ENCODE peak calls at places on chromosomes 11 and 22, in eight cellular contexts. One of them, this sample, is unnamed.

GRCh38 chr11:128341767-128342318 is 245.5 kb downstream of the ETS1 start:
- DNase-seq in activated CD4-positive, alpha-beta T cell treated with anti-CD3 and anti-CD28 coated beads, Interleukin-2, amount 10 ng/mL, durations not matched to agents 7 days and 5 days: peak
- DNase-seq in activated CD8-positive, alpha-beta memory T cell treated with anti-CD3 and anti-CD28 coated beads for 4 hours: no peak
- DNase-seq in bronchial epithelial cell: no peak
- DNase-seq in NCI-H2081 treated with DMSO at 0.1 percent for 48 hours: no peak
- DNase-seq in GM23338: peak
- DNase-seq in T1000: no peak
- DNase-seq in body of pancreas: no peak
- DNase-seq in this sample: no peak

GRCh38 chr22:50059185-50059880 is 1.2 kb upstream of the TTLL8 start:
- DNase-seq in bronchial epithelial cell: no peak
- DNase-seq in activated CD8-positive, alpha-beta memory T cell treated with anti-CD3 and anti-CD28 coated beads for 4 hours: no peak
- DNase-seq in activated CD4-positive, alpha-beta T cell treated with anti-CD3 and anti-CD28 coated beads, Interleukin-2, amount 10 ng/mL, durations not matched to agents 7 days and 5 days: no peak
- DNase-seq in NCI-H2081 treated with DMSO at 0.1 percent for 48 hours: no peak
- DNase-seq in GM23338: peak
- DNase-seq in T1000: no peak
- DNase-seq in body of pancreas: no peak
- DNase-seq in this sample: no peak

GRCh38 chr22:33919591-33920501 is at the start of gene LARGE1:
- DNase-seq in activated CD4-positive, alpha-beta T cell treated with anti-CD3 and anti-CD28 coated beads, Interleukin-2, amount 10 ng/mL, durations not matched to agents 7 days and 5 days: no peak
- DNase-seq in activated CD8-positive, alpha-beta memory T cell treated with anti-CD3 and anti-CD28 coated beads for 4 hours: no peak
- DNase-seq in T1000: no peak
- DNase-seq in NCI-H2081 treated with DMSO at 0.1 percent for 48 hours: no peak
- DNase-seq in GM23338: peak
- DNase-seq in bronchial epithelial cell: no peak
- DNase-seq in body of pancreas: peak
- DNase-seq in this sample: no peak

GRCh38 chr11:113465786-113466185 is 9.4 kb downstream of the DRD2 start:
- DNase-seq in body of pancreas: no peak
- DNase-seq in GM23338: no peak
- DNase-seq in NCI-H2081 treated with DMSO at 0.1 percent for 48 hours: no peak
- DNase-seq in T1000: no peak
- DNase-seq in bronchial epithelial cell: peak
- DNase-seq in activated CD8-positive, alpha-beta memory T cell treated with anti-CD3 and anti-CD28 coated beads for 4 hours: no peak
- DNase-seq in activated CD4-positive, alpha-beta T cell treated with anti-CD3 and anti-CD28 coated beads, Interleukin-2, amount 10 ng/mL, durations not matched to agents 7 days and 5 days: no peak
- DNase-seq in this sample: no peak

GRCh38 chr11:131662310-131662709 is 291.9 kb downstream of the NTM start:
- DNase-seq in T1000: no peak
- DNase-seq in GM23338: no peak
- DNase-seq in activated CD4-positive, alpha-beta T cell treated with anti-CD3 and anti-CD28 coated beads, Interleukin-2, amount 10 ng/mL, durations not matched to agents 7 days and 5 days: no peak
- DNase-seq in NCI-H2081 treated with DMSO at 0.1 percent for 48 hours: no peak
- DNase-seq in activated CD8-positive, alpha-beta memory T cell treated with anti-CD3 and anti-CD28 coated beads for 4 hours: no peak
- DNase-seq in bronchial epithelial cell: no peak
- DNase-seq in body of pancreas: no peak
- DNase-seq in this sample: no peak

GRCh38 chr11:118051611-118052461 is 25.0 kb upstream of the TMPRSS4 start:
- DNase-seq in GM23338: no peak
- DNase-seq in bronchial epithelial cell: no peak
- DNase-seq in NCI-H2081 treated with DMSO at 0.1 percent for 48 hours: no peak
- DNase-seq in T1000: no peak
- DNase-seq in activated CD8-positive, alpha-beta memory T cell treated with anti-CD3 and anti-CD28 coated beads for 4 hours: peak
- DNase-seq in activated CD4-positive, alpha-beta T cell treated with anti-CD3 and anti-CD28 coated beads, Interleukin-2, amount 10 ng/mL, durations not matched to agents 7 days and 5 days: peak
- DNase-seq in body of pancreas: no peak
- DNase-seq in this sample: no peak

GRCh38 chr11:76605338-76606074 is 65.0 kb downstream of the LRRC32 start:
- DNase-seq in body of pancreas: no peak
- DNase-seq in bronchial epithelial cell: no peak
- DNase-seq in GM23338: no peak
- DNase-seq in activated CD8-positive, alpha-beta memory T cell treated with anti-CD3 and anti-CD28 coated beads for 4 hours: no peak
- DNase-seq in T1000: no peak
- DNase-seq in activated CD4-positive, alpha-beta T cell treated with anti-CD3 and anti-CD28 coated beads, Interleukin-2, amount 10 ng/mL, durations not matched to agents 7 days and 5 days: no peak
- DNase-seq in NCI-H2081 treated with DMSO at 0.1 percent for 48 hours: no peak
- DNase-seq in this sample: no peak

GRCh38 chr11:66268953-66269906 is 791 bp downstream of the RAB1B start:
- DNase-seq in NCI-H2081 treated with DMSO at 0.1 percent for 48 hours: no peak
- DNase-seq in body of pancreas: peak
- DNase-seq in T1000: no peak
- DNase-seq in activated CD8-positive, alpha-beta memory T cell treated with anti-CD3 and anti-CD28 coated beads for 4 hours: no peak
- DNase-seq in GM23338: peak
- DNase-seq in activated CD4-positive, alpha-beta T cell treated with anti-CD3 and anti-CD28 coated beads, Interleukin-2, amount 10 ng/mL, durations not matched to agents 7 days and 5 days: no peak
- DNase-seq in bronchial epithelial cell: no peak
- DNase-seq in this sample: no peak

GRCh38 chr11:45246241-45246640 is 39.9 kb downstream of the SYT13 start:
- DNase-seq in activated CD8-positive, alpha-beta memory T cell treated with anti-CD3 and anti-CD28 coated beads for 4 hours: no peak
- DNase-seq in GM23338: no peak
- DNase-seq in NCI-H2081 treated with DMSO at 0.1 percent for 48 hours: no peak
- DNase-seq in body of pancreas: no peak
- DNase-seq in bronchial epithelial cell: no peak
- DNase-seq in activated CD4-positive, alpha-beta T cell treated with anti-CD3 and anti-CD28 coated beads, Interleukin-2, amount 10 ng/mL, durations not matched to agents 7 days and 5 days: no peak
- DNase-seq in T1000: no peak
- DNase-seq in this sample: no peak

GRCh38 chr11:12085371-12086251 is 24.8 kb upstream of the MICAL2 start:
- DNase-seq in GM23338: no peak
- DNase-seq in body of pancreas: no peak
- DNase-seq in activated CD8-positive, alpha-beta memory T cell treated with anti-CD3 and anti-CD28 coated beads for 4 hours: no peak
- DNase-seq in NCI-H2081 treated with DMSO at 0.1 percent for 48 hours: no peak
- DNase-seq in activated CD4-positive, alpha-beta T cell treated with anti-CD3 and anti-CD28 coated beads, Interleukin-2, amount 10 ng/mL, durations not matched to agents 7 days and 5 days: no peak
- DNase-seq in bronchial epithelial cell: no peak
- DNase-seq in T1000: no peak
- DNase-seq in this sample: no peak

GRCh38 chr11:118907749-118908106 is 18.0 kb downstream of the BCL9L start:
- DNase-seq in bronchial epithelial cell: no peak
- DNase-seq in body of pancreas: no peak
- DNase-seq in activated CD8-positive, alpha-beta memory T cell treated with anti-CD3 and anti-CD28 coated beads for 4 hours: no peak
- DNase-seq in T1000: no peak
- DNase-seq in NCI-H2081 treated with DMSO at 0.1 percent for 48 hours: no peak
- DNase-seq in GM23338: peak
- DNase-seq in activated CD4-positive, alpha-beta T cell treated with anti-CD3 and anti-CD28 coated beads, Interleukin-2, amount 10 ng/mL, durations not matched to agents 7 days and 5 days: no peak
- DNase-seq in this sample: no peak